ENCODE peak calls at places on chromosomes 7 and 10, in ten cellular contexts. B is brain microvascular endothelial cell, O is osteocyte, F is neural crest cell, L is GM12864, T is glutamatergic neuron, V is Calu3, P is HCT116, W is Panc1, G is left ventricle myocardium inferior. I is an unnamed sample.

GRCh38 chr7:44333971-44334733 is 8.8 kb upstream of the CAMK2B start:
- DNase-seq in B (no peak), O (no peak), F (no peak), L (no peak), T (no peak), V (no peak), P (no peak), W (no peak), G (no peak), I (no peak)

GRCh38 chr10:49649294-49649693 is 30.2 kb upstream of the C10orf53 start:
- DNase-seq in B (peak), O (peak), F (no peak), L (no peak), T (peak), V (no peak), P (no peak), W (no peak), G (no peak), I (peak)

GRCh38 chr10:100653957-100654834 is 91.2 kb upstream of the PAX2 start:
- DNase-seq in B (no peak), O (no peak), F (peak), L (no peak), T (peak), V (no peak), P (no peak), W (no peak), G (no peak), I (no peak)

GRCh38 chr10:29895436-29895835 is 163.9 kb downstream of the JCAD start:
- DNase-seq in B (peak), O (peak), F (no peak), L (no peak), T (peak), V (no peak), P (no peak), W (no peak), G (peak), I (no peak)

GRCh38 chr10:77306666-77307065 is 330.9 kb downstream of the KCNMA1 start:
- DNase-seq in B (no peak), O (no peak), F (no peak), L (no peak), T (no peak), V (no peak), P (no peak), W (no peak), G (no peak), I (no peak)

GRCh38 chr10:73910764-73911552 is at the start of gene PLAU:
- DNase-seq in B (no peak), O (peak), F (peak), L (no peak), T (peak), V (peak), P (no peak), W (no peak), G (peak), I (peak)

GRCh38 chr10:114364726-114365125 is 39.6 kb downstream of the AFAP1L2 start:
- DNase-seq in B (no peak), O (no peak), F (no peak), L (no peak), T (no peak), V (no peak), P (no peak), W (no peak), G (no peak), I (no peak)

GRCh38 chr10:14158575-14158974 is 172.1 kb downstream of the FRMD4A start:
- DNase-seq in B (no peak), O (no peak), F (no peak), L (no peak), T (no peak), V (no peak), P (no peak), W (no peak), G (no peak), I (no peak)

GRCh38 chr7:157673573-157673972 is 336.8 kb downstream of the DNAJB6 start:
- DNase-seq in B (no peak), O (no peak), F (no peak), L (no peak), T (no peak), V (no peak), P (no peak), W (no peak), G (no peak), I (no peak)

GRCh38 chr10:76397210-76397881 is 965.9 kb downstream of the LRMDA start:
- DNase-seq in B (peak), O (no peak), F (no peak), L (no peak), T (no peak), V (no peak), P (no peak), W (no peak), G (peak), I (no peak)

GRCh38 chr10:103881420-103882284 is 26.3 kb upstream of the SH3PXD2A start:
- DNase-seq in B (no peak), O (no peak), F (no peak), L (no peak), T (no peak), V (no peak), P (no peak), W (no peak), G (peak), I (no peak)

GRCh38 chr7:41010418-41010817 is 692.5 kb downstream of the INHBA start:
- DNase-seq in B (no peak), O (no peak), F (no peak), L (no peak), T (no peak), V (no peak), P (no peak), W (no peak), G (no peak), I (no peak)

GRCh38 chr7:66043681-66044497 is 31.7 kb upstream of the ASL start:
- DNase-seq in B (no peak), O (no peak), F (no peak), L (no peak), T (peak), V (peak), P (no peak), W (no peak), G (peak), I (no peak)

GRCh38 chr7:122550545-122550944 is 148.4 kb downstream of the RNF133 start:
- DNase-seq in B (no peak), O (no peak), F (no peak), L (no peak), T (no peak), V (no peak), P (no peak), W (no peak), G (no peak), I (no peak)

GRCh38 chr7:117375380-117375779 is 51.9 kb downstream of the ASZ1 start:
- DNase-seq in B (no peak), O (no peak), F (no peak), L (no peak), T (no peak), V (no peak), P (no peak), W (no peak), G (no peak), I (no peak)

GRCh38 chr10:102553771-102554170 is 50.0 kb downstream of the SUFU start:
- DNase-seq in B (no peak), O (no peak), F (no peak), L (no peak), T (no peak), V (no peak), P (no peak), W (no peak), G (no peak), I (no peak)

GRCh38 chr10:79447911-79448731 is 2.7 kb upstream of the ZCCHC24 start:
- DNase-seq in B (no peak), O (no peak), F (no peak), L (no peak), T (no peak), V (no peak), P (no peak), W (no peak), G (no peak), I (no peak)

GRCh38 chr10:87068281-87068680 is 26.4 kb downstream of the GLUD1 start:
- DNase-seq in B (no peak), O (no peak), F (no peak), L (no peak), T (no peak), V (no peak), P (no peak), W (no peak), G (no peak), I (no peak)

GRCh38 chr10:47295411-47295810 is 4.6 kb upstream of the GDF10 start:
- DNase-seq in B (no peak), O (no peak), F (no peak), L (no peak), T (no peak), V (no peak), P (no peak), W (no peak), G (no peak), I (no peak)

GRCh38 chr10:4588824-4589223 is 237.2 kb upstream of the AKR1E2 start:
- DNase-seq in B (no peak), O (no peak), F (no peak), L (no peak), T (no peak), V (no peak), P (no peak), W (no peak), G (no peak), I (no peak)

GRCh38 chr7:87628780-87629569 is 777 bp downstream of the RUNDC3B start:
- DNase-seq in B (no peak), O (no peak), F (peak), L (no peak), T (peak), V (peak), P (peak), W (no peak), G (no peak), I (no peak)

GRCh38 chr10:34295142-34295548 is 520.0 kb downstream of the PARD3 start:
- DNase-seq in B (no peak), O (no peak), F (no peak), L (no peak), T (no peak), V (no peak), P (no peak), W (no peak), G (no peak), I (no peak)

GRCh38 chr10:122461367-122461728 is at the start of gene HTRA1:
- DNase-seq in B (no peak), O (peak), F (peak), L (no peak), T (peak), V (peak), P (no peak), W (no peak), G (peak), I (peak)

GRCh38 chr10:101588879-101589278 is 758 bp downstream of the DPCD start:
- DNase-seq in B (peak), O (no peak), F (no peak), L (no peak), T (no peak), V (peak), P (peak), W (no peak), G (no peak), I (no peak)

GRCh38 chr7:135335628-135336139 is 102.0 kb downstream of the STRA8 start:
- DNase-seq in B (peak), O (no peak), F (peak), L (no peak), T (peak), V (peak), P (peak), W (peak), G (peak), I (peak)

GRCh38 chr10:95906675-95907453 is 911 bp upstream of the CC2D2B start:
- DNase-seq in B (peak), O (no peak), F (peak), L (peak), T (peak), V (peak), P (peak), W (peak), G (peak), I (peak)

GRCh38 chr7:146791344-146792300 is 675.0 kb downstream of the CNTNAP2 start:
- DNase-seq in B (no peak), O (no peak), F (no peak), L (no peak), T (no peak), V (no peak), P (no peak), W (no peak), G (no peak), I (no peak)

GRCh38 chr7:73885975-73886798 is 25.2 kb downstream of the TMEM270 start:
- DNase-seq in B (peak), O (no peak), F (no peak), L (no peak), T (no peak), V (no peak), P (no peak), W (no peak), G (peak), I (no peak)

GRCh38 chr10:52308251-52309031 is 5.6 kb upstream of the DKK1 start:
- DNase-seq in B (peak), O (peak), F (peak), L (peak), T (peak), V (peak), P (no peak), W (peak), G (peak), I (peak)

GRCh38 chr7:151139071-151139521 is 28.4 kb downstream of the GBX1 start:
- DNase-seq in B (no peak), O (no peak), F (no peak), L (no peak), T (peak), V (no peak), P (no peak), W (no peak), G (no peak), I (no peak)

GRCh38 chr10:3749597-3750351 is 35.2 kb downstream of the KLF6 start:
- DNase-seq in B (peak), O (peak), F (no peak), L (no peak), T (peak), V (no peak), P (no peak), W (no peak), G (peak), I (peak)

GRCh38 chr10:30591249-30591670 is 38.3 kb downstream of the LYZL2 start:
- DNase-seq in B (peak), O (no peak), F (peak), L (peak), T (peak), V (peak), P (peak), W (no peak), G (no peak), I (no peak)

GRCh38 chr10:28429573-28430216 is 103.2 kb upstream of the WAC start:
- DNase-seq in B (no peak), O (no peak), F (no peak), L (no peak), T (no peak), V (no peak), P (peak), W (no peak), G (no peak), I (no peak)

GRCh38 chr10:4847580-4848020 is 21.6 kb downstream of the AKR1E2 start:
- DNase-seq in B (peak), O (no peak), F (no peak), L (no peak), T (no peak), V (peak), P (no peak), W (no peak), G (no peak), I (no peak)

GRCh38 chr10:17557459-17557858 is 59.7 kb downstream of the HACD1 start:
- DNase-seq in B (no peak), O (no peak), F (no peak), L (no peak), T (no peak), V (no peak), P (no peak), W (no peak), G (no peak), I (no peak)

GRCh38 chr7:47707596-47707995 is 125.7 kb upstream of the TNS3 start:
- DNase-seq in B (no peak), O (peak), F (no peak), L (no peak), T (no peak), V (no peak), P (no peak), W (no peak), G (no peak), I (no peak)

GRCh38 chr7:5630670-5631069 is 150.8 kb downstream of the RNF216 start:
- DNase-seq in B (no peak), O (no peak), F (no peak), L (no peak), T (no peak), V (no peak), P (no peak), W (no peak), G (no peak), I (no peak)

GRCh38 chr10:59881640-59882039 is 24.7 kb downstream of the CCDC6 start:
- DNase-seq in B (no peak), O (no peak), F (no peak), L (no peak), T (no peak), V (no peak), P (no peak), W (no peak), G (no peak), I (no peak)

GRCh38 chr10:49831352-49832040 is 69.4 kb upstream of the OGDHL start:
- DNase-seq in B (peak), O (no peak), F (no peak), L (no peak), T (peak), V (peak), P (no peak), W (no peak), G (no peak), I (no peak)

GRCh38 chr10:31683682-31684081 is 244.9 kb downstream of the ARHGAP12 start:
- DNase-seq in B (no peak), O (no peak), F (no peak), L (no peak), T (no peak), V (no peak), P (peak), W (no peak), G (no peak), I (no peak)

GRCh38 chr10:15267496-15267895 is 99.0 kb upstream of the NMT2 start:
- DNase-seq in B (no peak), O (no peak), F (no peak), L (no peak), T (no peak), V (no peak), P (no peak), W (no peak), G (no peak), I (no peak)
- TF ChIP-seq CTCF in B (peak), O (no peak), F (no peak), L (no peak), T (no peak), V (no peak), P (peak), W (peak), G (no peak), I (no peak)

GRCh38 chr7:16606704-16607103 is 38.9 kb downstream of the ANKMY2 start:
- DNase-seq in B (no peak), O (no peak), F (no peak), L (no peak), T (no peak), V (no peak), P (no peak), W (no peak), G (no peak), I (no peak)

GRCh38 chr7:16599860-16600259 is 45.7 kb downstream of the ANKMY2 start:
- DNase-seq in B (no peak), O (no peak), F (no peak), L (no peak), T (no peak), V (peak), P (no peak), W (no peak), G (no peak), I (no peak)

GRCh38 chr7:16609842-16610450 is 35.6 kb downstream of the ANKMY2 start:
- DNase-seq in B (no peak), O (no peak), F (no peak), L (no peak), T (no peak), V (peak), P (no peak), W (no peak), G (no peak), I (no peak)

GRCh38 chr7:16603633-16604032 is 41.9 kb downstream of the ANKMY2 start:
- DNase-seq in B (no peak), O (no peak), F (no peak), L (no peak), T (no peak), V (peak), P (no peak), W (no peak), G (no peak), I (no peak)

GRCh38 chr7:16604054-16604453 is 41.5 kb downstream of the ANKMY2 start:
- DNase-seq in B (no peak), O (no peak), F (no peak), L (no peak), T (no peak), V (no peak), P (no peak), W (no peak), G (no peak), I (no peak)
- TF ChIP-seq CTCF in B (peak), O (peak), F (peak), L (no peak), T (no peak), V (no peak), P (peak), W (peak), G (peak), I (no peak)

GRCh38 chr7:114647518-114647917 is 232.9 kb downstream of the FOXP2 start:
- DNase-seq in B (no peak), O (no peak), F (no peak), L (no peak), T (no peak), V (no peak), P (no peak), W (no peak), G (no peak), I (no peak)
- TF ChIP-seq CTCF in B (no peak), O (no peak), F (no peak), L (no peak), T (no peak), V (no peak), P (no peak), W (no peak), G (no peak), I (no peak)

GRCh38 chr7:33108591-33108930 is 643 bp downstream of the RP9 start:
- DNase-seq in B (no peak), O (no peak), F (no peak), L (no peak), T (peak), V (peak), P (no peak), W (no peak), G (no peak), I (no peak)
- TF ChIP-seq CTCF in B (peak), O (no peak), F (peak), L (no peak), T (no peak), V (peak), P (peak), W (no peak), G (no peak), I (peak)

GRCh38 chr7:130595986-130596385 is 72.6 kb downstream of the COPG2 start:
- DNase-seq in B (peak), O (no peak), F (no peak), L (no peak), T (no peak), V (no peak), P (no peak), W (no peak), G (peak), I (no peak)
- TF ChIP-seq CTCF in B (no peak), O (no peak), F (no peak), L (no peak), T (no peak), V (no peak), P (no peak), W (no peak), G (no peak), I (no peak)

DNA sequence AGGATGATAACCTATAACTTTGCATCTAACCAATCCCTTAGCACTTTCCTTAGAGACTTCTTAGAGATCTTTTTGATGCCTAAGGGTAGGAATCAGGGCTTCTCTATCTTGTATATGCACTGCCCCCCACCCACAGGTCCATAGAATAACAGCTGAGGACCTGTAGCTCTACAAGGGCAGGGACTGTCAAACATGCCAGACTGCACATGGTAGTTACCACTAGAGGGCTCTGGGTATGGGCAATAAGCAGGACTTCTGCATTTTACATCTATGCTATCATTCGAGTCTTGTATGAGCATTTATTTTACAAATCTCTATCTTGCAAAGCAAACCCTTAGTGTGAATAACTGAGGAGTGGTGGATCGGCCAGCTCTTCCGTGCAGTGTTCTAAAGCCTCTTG is 219.1 kb downstream of the WDR11 start:
- DNase-seq in B (no peak), O (no peak), F (no peak), L (no peak), T (no peak), V (peak), P (peak), W (no peak), G (no peak), I (no peak)
- TF ChIP-seq CTCF in B (no peak), O (peak), F (peak), L (peak), T (peak), V (no peak), P (peak), W (peak), G (peak), I (no peak)

GRCh38 chr10:90658791-90659190 is 199.0 kb downstream of the HTR7 start:
- DNase-seq in B (no peak), O (no peak), F (no peak), L (no peak), T (no peak), V (no peak), P (peak), W (no peak), G (no peak), I (no peak)
- TF ChIP-seq CTCF in B (peak), O (no peak), F (peak), L (peak), T (no peak), V (no peak), P (peak), W (peak), G (no peak), I (no peak)

GRCh38 chr7:1223196-1224092 is 9.2 kb upstream of the UNCX start:
- DNase-seq in B (no peak), O (no peak), F (no peak), L (no peak), T (no peak), V (peak), P (no peak), W (no peak), G (no peak), I (no peak)
- TF ChIP-seq CTCF in B (no peak), O (no peak), F (peak), L (peak), T (no peak), V (no peak), P (no peak), W (no peak), G (no peak), I (no peak)

GRCh38 chr10:24433705-24434104 is 224.8 kb downstream of the KIAA1217 start:
- DNase-seq in B (no peak), O (no peak), F (no peak), L (no peak), T (no peak), V (no peak), P (no peak), W (no peak), G (no peak), I (no peak)

GRCh38 chr10:24427678-24428409 is 218.9 kb downstream of the KIAA1217 start:
- DNase-seq in B (no peak), O (no peak), F (no peak), L (no peak), T (no peak), V (no peak), P (no peak), W (no peak), G (no peak), I (no peak)

GRCh38 chr10:24432478-24433416 is 223.8 kb downstream of the KIAA1217 start:
- DNase-seq in B (peak), O (no peak), F (no peak), L (no peak), T (no peak), V (peak), P (no peak), W (no peak), G (no peak), I (no peak)

GRCh38 chr10:24428410-24428782 is 219.5 kb downstream of the KIAA1217 start:
- DNase-seq in B (peak), O (no peak), F (no peak), L (no peak), T (no peak), V (peak), P (peak), W (no peak), G (no peak), I (no peak)

GRCh38 chr10:24430591-24430990 is 221.7 kb downstream of the KIAA1217 start:
- DNase-seq in B (no peak), O (no peak), F (no peak), L (no peak), T (no peak), V (no peak), P (no peak), W (no peak), G (no peak), I (no peak)
- TF ChIP-seq CTCF in B (no peak), O (no peak), F (no peak), L (no peak), T (no peak), V (no peak), P (no peak), W (no peak), G (no peak), I (no peak)

I was measured in mesothelial cell of epicardium.